ENCODE peak calls at places on chromosomes 1 and 21, in five cellular contexts. One of them, this sample, is unnamed.

GRCh38 chr1:246787781-246788513 is 63.7 kb downstream of the SCCPDH start:
- DNase-seq in left ventricle myocardium inferior: no peak
- DNase-seq in prostate gland: no peak
- DNase-seq in trophoblast cell: no peak
- DNase-seq in psoas muscle: no peak
- DNase-seq in this sample: no peak

GRCh38 chr1:52727114-52727586 is 897 bp downstream of the ZYG11B start:
- DNase-seq in trophoblast cell: no peak
- DNase-seq in psoas muscle: no peak
- DNase-seq in left ventricle myocardium inferior: no peak
- DNase-seq in prostate gland: no peak
- DNase-seq in this sample: no peak

GRCh38 chr1:219114014-219114413 is 59.7 kb upstream of the LYPLAL1 start:
- DNase-seq in left ventricle myocardium inferior: no peak
- DNase-seq in prostate gland: no peak
- DNase-seq in trophoblast cell: no peak
- DNase-seq in psoas muscle: no peak
- DNase-seq in this sample: no peak

GRCh38 chr21:33543505-33544129 is 779 bp downstream of the SON start:
- DNase-seq in psoas muscle: peak; percentile 76
- DNase-seq in left ventricle myocardium inferior: peak; percentile 71
- DNase-seq in prostate gland: peak; percentile 57
- DNase-seq in trophoblast cell: peak; percentile 33
- DNase-seq in this sample: peak; percentile 69

GRCh38 chr1:117046781-117047180 is 13.3 kb upstream of the TTF2 start:
- DNase-seq in prostate gland: no peak
- DNase-seq in trophoblast cell: no peak
- DNase-seq in left ventricle myocardium inferior: no peak
- DNase-seq in psoas muscle: no peak
- DNase-seq in this sample: no peak

GRCh38 chr1:96880626-96881025 is 159.0 kb downstream of the PTBP2 start:
- DNase-seq in left ventricle myocardium inferior: no peak
- DNase-seq in psoas muscle: no peak
- DNase-seq in trophoblast cell: no peak
- DNase-seq in prostate gland: no peak
- DNase-seq in this sample: no peak

GRCh38 chr1:242426271-242426905 is 98.1 kb downstream of the PLD5 start:
- DNase-seq in left ventricle myocardium inferior: no peak
- DNase-seq in prostate gland: no peak
- DNase-seq in trophoblast cell: no peak
- DNase-seq in psoas muscle: no peak
- DNase-seq in this sample: no peak

GRCh38 chr1:209884665-209885117 is 53.3 kb upstream of the SYT14 start:
- DNase-seq in left ventricle myocardium inferior: no peak
- DNase-seq in trophoblast cell: peak; percentile 92
- DNase-seq in prostate gland: no peak
- DNase-seq in psoas muscle: peak; percentile 59
- DNase-seq in this sample: peak; percentile 35

GRCh38 chr1:105088166-105088565 is 1338.5 kb downstream of the AMY1C start:
- DNase-seq in prostate gland: no peak
- DNase-seq in trophoblast cell: no peak
- DNase-seq in psoas muscle: no peak
- DNase-seq in left ventricle myocardium inferior: no peak
- DNase-seq in this sample: no peak

GRCh38 chr1:27519341-27520258 is 29.6 kb upstream of the WASF2 start:
- DNase-seq in left ventricle myocardium inferior: peak; percentile 51
- DNase-seq in prostate gland: no peak
- DNase-seq in psoas muscle: peak; percentile 36
- DNase-seq in trophoblast cell: no peak
- DNase-seq in this sample: no peak

GRCh38 chr1:161176468-161177111 is 717 bp downstream of the B4GALT3 start:
- DNase-seq in trophoblast cell: no peak
- DNase-seq in prostate gland: no peak
- DNase-seq in psoas muscle: no peak
- DNase-seq in left ventricle myocardium inferior: no peak
- DNase-seq in this sample: no peak

GRCh38 chr1:163071381-163072255 is 2.5 kb downstream of the RGS4 start:
- DNase-seq in trophoblast cell: peak; percentile 61
- DNase-seq in psoas muscle: peak; percentile 37
- DNase-seq in left ventricle myocardium inferior: peak; percentile 39
- DNase-seq in prostate gland: peak; percentile 43
- DNase-seq in this sample: peak; percentile 42

GRCh38 chr1:117842408-117843170 is 86.8 kb downstream of the GDAP2 start:
- DNase-seq in prostate gland: no peak
- DNase-seq in trophoblast cell: no peak
- DNase-seq in left ventricle myocardium inferior: no peak
- DNase-seq in psoas muscle: no peak
- DNase-seq in this sample: no peak

GRCh38 chr21:34074283-34075098 is 1.1 kb downstream of the MRPS6 start:
- DNase-seq in trophoblast cell: peak; percentile 32
- DNase-seq in left ventricle myocardium inferior: no peak
- DNase-seq in prostate gland: no peak
- DNase-seq in psoas muscle: no peak
- DNase-seq in this sample: no peak

GRCh38 chr1:146032613-146033219 is 11.2 kb upstream of the HJV start:
- DNase-seq in trophoblast cell: peak; percentile 5
- DNase-seq in prostate gland: no peak
- DNase-seq in psoas muscle: no peak
- DNase-seq in left ventricle myocardium inferior: no peak
- DNase-seq in this sample: no peak

GRCh38 chr21:42675403-42675802 is 22.0 kb downstream of the PDE9A start:
- DNase-seq in left ventricle myocardium inferior: no peak
- DNase-seq in trophoblast cell: no peak
- DNase-seq in prostate gland: no peak
- DNase-seq in psoas muscle: no peak
- DNase-seq in this sample: no peak

GRCh38 chr21:45874716-45875415 is 106.7 kb upstream of the COL6A1 start:
- DNase-seq in psoas muscle: peak; percentile 77
- DNase-seq in left ventricle myocardium inferior: no peak
- DNase-seq in prostate gland: no peak
- DNase-seq in trophoblast cell: peak; percentile 41
- DNase-seq in this sample: no peak

GRCh38 chr1:95992013-95992412 is 729.6 kb upstream of the PTBP2 start:
- DNase-seq in psoas muscle: no peak
- DNase-seq in prostate gland: no peak
- DNase-seq in left ventricle myocardium inferior: no peak
- DNase-seq in trophoblast cell: no peak
- DNase-seq in this sample: no peak

GRCh38 chr1:56394298-56394697 is 185.1 kb downstream of the PLPP3 start:
- DNase-seq in trophoblast cell: peak; percentile 46
- DNase-seq in left ventricle myocardium inferior: no peak
- DNase-seq in prostate gland: no peak
- DNase-seq in psoas muscle: peak; percentile 25
- DNase-seq in this sample: no peak

GRCh38 chr1:152009691-152010090 is 16.0 kb upstream of the S100A10 start:
- DNase-seq in prostate gland: no peak
- DNase-seq in psoas muscle: no peak
- DNase-seq in trophoblast cell: no peak
- DNase-seq in left ventricle myocardium inferior: no peak
- DNase-seq in this sample: no peak

GRCh38 chr1:207867136-207868081 is 43.5 kb downstream of the CD34 start:
- DNase-seq in left ventricle myocardium inferior: peak; percentile 63
- DNase-seq in prostate gland: peak; percentile 67
- DNase-seq in psoas muscle: peak; percentile 26
- DNase-seq in trophoblast cell: no peak
- DNase-seq in this sample: peak; percentile 36

GRCh38 chr1:119737040-119737682 is 25.4 kb downstream of the PHGDH start:
- DNase-seq in prostate gland: peak; percentile 40
- DNase-seq in trophoblast cell: no peak
- DNase-seq in psoas muscle: no peak
- DNase-seq in left ventricle myocardium inferior: peak; percentile 50
- DNase-seq in this sample: no peak

GRCh38 chr1:201543871-201544521 is 5.1 kb downstream of the NAV1 start:
- DNase-seq in trophoblast cell: peak; percentile 62
- DNase-seq in psoas muscle: no peak
- DNase-seq in prostate gland: no peak
- DNase-seq in left ventricle myocardium inferior: no peak
- DNase-seq in this sample: no peak

GRCh38 chr1:201539561-201540404 is 856 bp downstream of the NAV1 start:
- DNase-seq in psoas muscle: peak; percentile 71
- DNase-seq in trophoblast cell: peak; percentile 77
- DNase-seq in left ventricle myocardium inferior: peak; percentile 59
- DNase-seq in prostate gland: no peak
- DNase-seq in this sample: no peak

GRCh38 chr1:201538618-201539551 is at the start of gene NAV1:
- DNase-seq in psoas muscle: peak; percentile 82
- DNase-seq in trophoblast cell: peak; percentile 93
- DNase-seq in left ventricle myocardium inferior: peak; percentile 70
- DNase-seq in prostate gland: no peak
- DNase-seq in this sample: peak; percentile 59

GRCh38 chr1:201542166-201543045 is 3.5 kb downstream of the NAV1 start:
- DNase-seq in psoas muscle: peak; percentile 52
- DNase-seq in left ventricle myocardium inferior: peak; percentile 34
- DNase-seq in prostate gland: no peak
- DNase-seq in trophoblast cell: no peak
- DNase-seq in this sample: no peak

DNA sequence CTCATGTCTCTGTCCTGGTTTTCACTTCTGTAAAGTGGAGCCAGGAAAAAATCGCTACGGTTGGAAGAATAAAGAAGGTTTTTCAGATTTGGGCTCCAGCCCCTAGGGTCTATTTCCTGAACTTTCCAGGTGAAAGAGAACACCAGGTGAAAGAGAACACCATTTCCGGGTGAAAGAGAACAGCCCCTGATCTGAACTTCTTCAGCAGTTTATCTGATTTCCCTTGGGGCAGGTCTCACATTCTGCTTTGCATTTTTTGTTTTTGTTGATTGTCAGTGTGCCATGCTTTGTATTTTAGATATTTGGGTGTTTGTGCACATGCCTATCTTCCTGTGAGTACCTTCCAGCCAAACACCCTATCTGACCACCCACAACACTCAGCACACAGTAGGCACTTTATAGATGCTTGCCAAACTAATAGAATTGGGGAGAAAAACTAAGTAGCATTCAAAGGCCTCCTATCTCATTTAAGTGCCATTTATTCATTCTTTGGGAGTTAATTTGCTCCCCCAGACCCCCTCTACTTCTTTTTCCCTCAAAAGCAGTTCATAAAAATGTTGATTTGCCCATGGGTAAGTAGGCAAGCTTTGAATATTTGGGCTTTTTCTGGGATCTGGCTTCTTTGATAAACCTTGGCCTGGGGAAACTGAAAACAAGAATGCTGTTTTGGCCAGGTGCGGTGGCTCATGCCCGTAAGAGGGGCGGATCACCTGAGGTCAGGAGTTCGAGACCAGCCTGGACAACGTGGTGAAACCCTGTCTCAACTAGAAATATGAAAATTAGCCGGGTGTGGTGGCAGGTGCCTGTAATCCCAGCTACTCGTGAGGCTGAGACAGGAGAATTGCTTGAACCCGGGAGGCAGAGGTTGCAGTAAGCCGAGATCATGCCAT is 2.2 kb downstream of the NAV1 start:
- DNase-seq in prostate gland: no peak
- DNase-seq in psoas muscle: no peak
- DNase-seq in left ventricle myocardium inferior: no peak
- DNase-seq in trophoblast cell: peak; percentile 83
- DNase-seq in this sample: no peak
- H3K4me3 ChIP-seq in prostate gland: no peak overlapping the region
- H3K4me3 ChIP-seq in psoas muscle: peak overlapping the region; percentile 73
- H3K4me3 ChIP-seq in left ventricle myocardium inferior: peak overlapping the region; percentile 81
- H3K4me3 ChIP-seq in trophoblast cell: no peak overlapping the region
- H3K4me3 ChIP-seq in this sample: no peak overlapping the region

DNA sequence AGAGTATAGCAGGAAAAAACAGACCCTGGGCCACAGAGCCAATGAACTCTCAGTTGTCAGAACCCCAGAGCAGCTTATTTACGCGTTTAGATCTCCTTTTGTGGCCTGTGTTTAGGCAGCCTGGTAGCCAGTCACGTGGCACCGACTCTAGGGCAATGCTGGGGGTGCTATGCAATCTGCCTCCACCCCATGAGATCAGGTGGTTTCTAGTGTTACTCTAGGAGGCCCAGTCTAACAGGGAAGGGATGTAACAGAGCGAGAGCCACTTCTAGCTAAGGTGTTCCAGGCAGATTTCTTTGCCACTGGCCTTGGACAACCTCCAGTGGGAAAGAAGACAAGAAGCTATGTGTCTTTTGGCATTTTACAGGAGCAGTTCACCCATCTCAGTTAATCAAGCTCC is 12.0 kb upstream of the A3GALT2 start:
- DNase-seq in left ventricle myocardium inferior: no peak
- DNase-seq in prostate gland: no peak
- DNase-seq in trophoblast cell: no peak
- DNase-seq in psoas muscle: no peak
- DNase-seq in this sample: peak; percentile 51
- H3K4me1 ChIP-seq in left ventricle myocardium inferior: peaks cover 100% of the 10 kb centered on the region
- H3K4me1 ChIP-seq in prostate gland: no peaks in the 10 kb centered on the region
- H3K4me1 ChIP-seq in trophoblast cell: peaks cover 13% of the 10 kb centered on the region
- H3K4me1 ChIP-seq in psoas muscle: peaks cover 86% of the 10 kb centered on the region
- H3K4me1 ChIP-seq in this sample: peaks cover 32% of the 10 kb centered on the region

GRCh38 chr1:37286881-37287280 is 187.5 kb upstream of the ZC3H12A start:
- DNase-seq in prostate gland: no peak
- DNase-seq in left ventricle myocardium inferior: no peak
- DNase-seq in trophoblast cell: no peak
- DNase-seq in psoas muscle: no peak
- DNase-seq in this sample: no peak
- H3K4me3 ChIP-seq in prostate gland: no peak overlapping the region
- H3K4me3 ChIP-seq in left ventricle myocardium inferior: no peak overlapping the region
- H3K4me3 ChIP-seq in trophoblast cell: no peak overlapping the region
- H3K4me3 ChIP-seq in psoas muscle: no peak overlapping the region
- H3K4me3 ChIP-seq in this sample: no peak overlapping the region

GRCh38 chr1:21302747-21303715 is 12.8 kb upstream of the ECE1 start:
- DNase-seq in trophoblast cell: peak; percentile 67
- DNase-seq in prostate gland: no peak
- DNase-seq in left ventricle myocardium inferior: no peak
- DNase-seq in psoas muscle: no peak
- DNase-seq in this sample: no peak

GRCh38 chr1:21299780-21300395 is 9.6 kb upstream of the ECE1 start:
- DNase-seq in trophoblast cell: no peak
- DNase-seq in left ventricle myocardium inferior: no peak
- DNase-seq in psoas muscle: no peak
- DNase-seq in prostate gland: no peak
- DNase-seq in this sample: no peak

GRCh38 chr1:21300774-21301173 is 10.5 kb upstream of the ECE1 start:
- DNase-seq in trophoblast cell: peak; percentile 37
- DNase-seq in left ventricle myocardium inferior: no peak
- DNase-seq in prostate gland: no peak
- DNase-seq in psoas muscle: no peak
- DNase-seq in this sample: no peak

GRCh38 chr1:21304488-21304887 is 14.2 kb upstream of the ECE1 start:
- DNase-seq in prostate gland: no peak
- DNase-seq in trophoblast cell: peak; percentile 11
- DNase-seq in psoas muscle: no peak
- DNase-seq in left ventricle myocardium inferior: no peak
- DNase-seq in this sample: no peak

GRCh38 chr1:21301794-21302440 is 11.7 kb upstream of the ECE1 start:
- DNase-seq in left ventricle myocardium inferior: no peak
- DNase-seq in prostate gland: no peak
- DNase-seq in trophoblast cell: no peak
- DNase-seq in psoas muscle: no peak
- DNase-seq in this sample: no peak
- H3K4me1 ChIP-seq in left ventricle myocardium inferior: peaks cover 68% of the 10 kb centered on the region
- H3K4me1 ChIP-seq in prostate gland: no peaks in the 10 kb centered on the region
- H3K4me1 ChIP-seq in trophoblast cell: peaks cover 4% of the 10 kb centered on the region
- H3K4me1 ChIP-seq in psoas muscle: peaks cover 7% of the 10 kb centered on the region
- H3K4me1 ChIP-seq in this sample: peaks cover 15% of the 10 kb centered on the region

This sample was measured in lung.